ENCODE peak calls at places on chromosomes 13 and 19, in seven cellular contexts. One of them, this sample, is unnamed. For H3K4me1 and H3K9me3, the result is how much of the 10 kb centered on the place peaks cover.

GRCh38 chr13:36559388-36559787 is 114.4 kb upstream of the SERTM1 start:
- DNase-seq in colonic mucosa: no peak
- DNase-seq in tibial nerve: no peak
- DNase-seq in keratinocyte: no peak
- DNase-seq in psoas muscle: no peak
- DNase-seq in left ventricle myocardium inferior: no peak
- DNase-seq in stomach: no peak
- DNase-seq in this sample: no peak

GRCh38 chr19:49113762-49114629 is at the start of gene LIN7B:
- DNase-seq in colonic mucosa: peak
- DNase-seq in tibial nerve: no peak
- DNase-seq in keratinocyte: no peak
- DNase-seq in psoas muscle: peak
- DNase-seq in left ventricle myocardium inferior: peak
- DNase-seq in stomach: peak
- DNase-seq in this sample: peak

GRCh38 chr13:48527955-48528354 is 4.9 kb downstream of the RCBTB2 start:
- DNase-seq in colonic mucosa: no peak
- DNase-seq in tibial nerve: no peak
- DNase-seq in keratinocyte: no peak
- DNase-seq in psoas muscle: no peak
- DNase-seq in left ventricle myocardium inferior: no peak
- DNase-seq in stomach: no peak
- DNase-seq in this sample: no peak

GRCh38 chr19:19146865-19147264 is 8.6 kb upstream of the TMEM161A start:
- DNase-seq in colonic mucosa: no peak
- DNase-seq in tibial nerve: no peak
- DNase-seq in keratinocyte: no peak
- DNase-seq in psoas muscle: no peak
- DNase-seq in left ventricle myocardium inferior: no peak
- DNase-seq in stomach: no peak
- DNase-seq in this sample: no peak

GRCh38 chr19:4528843-4529242 is 6.2 kb downstream of the PLIN5 start:
- DNase-seq in colonic mucosa: no peak
- DNase-seq in tibial nerve: no peak
- DNase-seq in keratinocyte: no peak
- DNase-seq in psoas muscle: no peak
- DNase-seq in left ventricle myocardium inferior: no peak
- DNase-seq in stomach: no peak
- DNase-seq in this sample: no peak

GRCh38 chr13:22030321-22030720 is 359.4 kb downstream of the FGF9 start:
- DNase-seq in colonic mucosa: no peak
- DNase-seq in tibial nerve: no peak
- DNase-seq in keratinocyte: no peak
- DNase-seq in psoas muscle: no peak
- DNase-seq in left ventricle myocardium inferior: no peak
- DNase-seq in stomach: no peak
- DNase-seq in this sample: no peak

GRCh38 chr19:58003153-58003828 is 671 bp upstream of the ZNF606 start:
- DNase-seq in colonic mucosa: no peak
- DNase-seq in tibial nerve: no peak
- DNase-seq in keratinocyte: no peak
- DNase-seq in psoas muscle: no peak
- DNase-seq in left ventricle myocardium inferior: no peak
- DNase-seq in stomach: no peak
- DNase-seq in this sample: no peak

GRCh38 chr13:111943229-111943795 is 123.6 kb upstream of the SOX1 start:
- DNase-seq in colonic mucosa: no peak
- DNase-seq in tibial nerve: no peak
- DNase-seq in keratinocyte: no peak
- DNase-seq in psoas muscle: no peak
- DNase-seq in left ventricle myocardium inferior: no peak
- DNase-seq in stomach: peak
- DNase-seq in this sample: no peak

GRCh38 chr13:86445584-86446140 is 646.4 kb upstream of the SLITRK6 start:
- DNase-seq in colonic mucosa: no peak
- DNase-seq in tibial nerve: no peak
- DNase-seq in keratinocyte: no peak
- DNase-seq in psoas muscle: no peak
- DNase-seq in left ventricle myocardium inferior: no peak
- DNase-seq in stomach: no peak
- DNase-seq in this sample: no peak

GRCh38 chr19:43783636-43784035 is 2.9 kb upstream of the KCNN4 start:
- DNase-seq in colonic mucosa: no peak
- DNase-seq in tibial nerve: no peak
- DNase-seq in keratinocyte: no peak
- DNase-seq in psoas muscle: no peak
- DNase-seq in left ventricle myocardium inferior: no peak
- DNase-seq in stomach: no peak
- DNase-seq in this sample: no peak

GRCh38 chr19:4566402-4567051 is 7.0 kb upstream of the SEMA6B start:
- DNase-seq in colonic mucosa: no peak
- DNase-seq in tibial nerve: no peak
- DNase-seq in keratinocyte: no peak
- DNase-seq in psoas muscle: no peak
- DNase-seq in left ventricle myocardium inferior: no peak
- DNase-seq in stomach: no peak
- DNase-seq in this sample: no peak

GRCh38 chr13:100428966-100429365 is 159.6 kb downstream of the GGACT start:
- DNase-seq in colonic mucosa: no peak
- DNase-seq in tibial nerve: no peak
- DNase-seq in keratinocyte: no peak
- DNase-seq in psoas muscle: no peak
- DNase-seq in left ventricle myocardium inferior: no peak
- DNase-seq in stomach: no peak
- DNase-seq in this sample: no peak

GRCh38 chr13:93151277-93151676 is 75.3 kb upstream of the GPC6 start:
- DNase-seq in colonic mucosa: no peak
- DNase-seq in tibial nerve: no peak
- DNase-seq in keratinocyte: peak
- DNase-seq in psoas muscle: no peak
- DNase-seq in left ventricle myocardium inferior: no peak
- DNase-seq in stomach: no peak
- DNase-seq in this sample: no peak

GRCh38 chr19:38917921-38918491 is 6.0 kb upstream of the CCER2 start:
- DNase-seq in colonic mucosa: no peak
- DNase-seq in tibial nerve: no peak
- DNase-seq in keratinocyte: no peak
- DNase-seq in psoas muscle: no peak
- DNase-seq in left ventricle myocardium inferior: no peak
- DNase-seq in stomach: no peak
- DNase-seq in this sample: no peak

GRCh38 chr13:44867825-44868224 is 121.4 kb downstream of the NUFIP1 start:
- DNase-seq in colonic mucosa: no peak
- DNase-seq in tibial nerve: no peak
- DNase-seq in keratinocyte: no peak
- DNase-seq in psoas muscle: no peak
- DNase-seq in left ventricle myocardium inferior: no peak
- DNase-seq in stomach: no peak
- DNase-seq in this sample: no peak

GRCh38 chr19:8238251-8238650 is 29.1 kb downstream of the CERS4 start:
- DNase-seq in colonic mucosa: no peak
- DNase-seq in tibial nerve: no peak
- DNase-seq in keratinocyte: no peak
- DNase-seq in psoas muscle: no peak
- DNase-seq in left ventricle myocardium inferior: no peak
- DNase-seq in stomach: no peak
- DNase-seq in this sample: peak

GRCh38 chr19:426725-427445 is 17.9 kb upstream of the C2CD4C start:
- DNase-seq in colonic mucosa: no peak
- DNase-seq in tibial nerve: no peak
- DNase-seq in keratinocyte: no peak
- DNase-seq in psoas muscle: no peak
- DNase-seq in left ventricle myocardium inferior: no peak
- DNase-seq in stomach: no peak
- DNase-seq in this sample: no peak

GRCh38 chr19:50242586-50242985 is 39.2 kb downstream of the MYH14 start:
- DNase-seq in colonic mucosa: no peak
- DNase-seq in tibial nerve: no peak
- DNase-seq in keratinocyte: no peak
- DNase-seq in psoas muscle: no peak
- DNase-seq in left ventricle myocardium inferior: no peak
- DNase-seq in stomach: no peak
- DNase-seq in this sample: no peak

GRCh38 chr19:55005684-55006488 is 32.2 kb downstream of the GP6 start:
- DNase-seq in colonic mucosa: peak
- DNase-seq in tibial nerve: no peak
- DNase-seq in keratinocyte: no peak
- DNase-seq in psoas muscle: no peak
- DNase-seq in left ventricle myocardium inferior: no peak
- DNase-seq in stomach: no peak
- DNase-seq in this sample: no peak

GRCh38 chr13:59527500-59527899 is 636.2 kb downstream of the DIAPH3 start:
- DNase-seq in colonic mucosa: no peak
- DNase-seq in tibial nerve: no peak
- DNase-seq in keratinocyte: no peak
- DNase-seq in psoas muscle: no peak
- DNase-seq in left ventricle myocardium inferior: no peak
- DNase-seq in stomach: no peak
- DNase-seq in this sample: no peak

GRCh38 chr19:9848060-9848459 is 12.9 kb downstream of the PIN1 start:
- DNase-seq in colonic mucosa: no peak
- DNase-seq in tibial nerve: no peak
- DNase-seq in keratinocyte: no peak
- DNase-seq in psoas muscle: no peak
- DNase-seq in left ventricle myocardium inferior: no peak
- DNase-seq in stomach: no peak
- DNase-seq in this sample: no peak

GRCh38 chr13:86862137-86862536 is 809.0 kb upstream of the SLITRK5 start:
- DNase-seq in colonic mucosa: no peak
- DNase-seq in tibial nerve: no peak
- DNase-seq in keratinocyte: no peak
- DNase-seq in psoas muscle: no peak
- DNase-seq in left ventricle myocardium inferior: no peak
- DNase-seq in stomach: no peak
- DNase-seq in this sample: no peak

GRCh38 chr13:24033527-24034302 is 126.8 kb upstream of the SPATA13 start:
- DNase-seq in colonic mucosa: no peak
- DNase-seq in tibial nerve: no peak
- DNase-seq in keratinocyte: no peak
- DNase-seq in psoas muscle: no peak
- DNase-seq in left ventricle myocardium inferior: no peak
- DNase-seq in stomach: no peak
- DNase-seq in this sample: no peak

DNA sequence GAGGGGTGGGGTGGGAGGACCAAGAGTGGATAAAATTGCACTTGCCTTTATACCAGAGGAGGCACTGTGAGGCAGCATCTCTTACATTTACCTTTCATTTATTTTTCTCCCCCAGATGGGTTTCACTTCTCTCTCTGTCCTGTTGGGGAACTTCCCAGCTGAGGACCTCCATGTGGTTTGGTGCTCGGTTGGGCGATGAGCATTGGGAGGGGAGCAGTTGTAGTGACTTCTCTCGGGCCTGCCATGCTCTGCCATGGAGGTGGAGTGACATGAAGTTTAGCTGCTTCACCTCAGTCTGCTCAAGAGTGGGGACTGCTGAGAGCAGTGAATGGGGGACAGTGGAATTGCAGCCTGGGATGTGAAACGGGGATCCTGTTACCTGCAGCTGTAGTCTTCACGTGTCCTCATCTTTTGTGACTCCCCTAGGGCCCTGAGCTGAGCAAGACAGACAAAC is 23.1 kb upstream of the CXCL17 start:
- DNase-seq in colonic mucosa: no peak
- DNase-seq in tibial nerve: no peak
- DNase-seq in keratinocyte: no peak
- DNase-seq in psoas muscle: no peak
- DNase-seq in left ventricle myocardium inferior: no peak
- DNase-seq in stomach: no peak
- DNase-seq in this sample: no peak
- H3K4me1 ChIP-seq in colonic mucosa: under half
- H3K4me1 ChIP-seq in tibial nerve: under half
- H3K4me1 ChIP-seq in keratinocyte: under half
- H3K4me1 ChIP-seq in psoas muscle: under half
- H3K4me1 ChIP-seq in left ventricle myocardium inferior: under half
- H3K4me1 ChIP-seq in stomach: under half
- H3K4me1 ChIP-seq in this sample: under half

DNA sequence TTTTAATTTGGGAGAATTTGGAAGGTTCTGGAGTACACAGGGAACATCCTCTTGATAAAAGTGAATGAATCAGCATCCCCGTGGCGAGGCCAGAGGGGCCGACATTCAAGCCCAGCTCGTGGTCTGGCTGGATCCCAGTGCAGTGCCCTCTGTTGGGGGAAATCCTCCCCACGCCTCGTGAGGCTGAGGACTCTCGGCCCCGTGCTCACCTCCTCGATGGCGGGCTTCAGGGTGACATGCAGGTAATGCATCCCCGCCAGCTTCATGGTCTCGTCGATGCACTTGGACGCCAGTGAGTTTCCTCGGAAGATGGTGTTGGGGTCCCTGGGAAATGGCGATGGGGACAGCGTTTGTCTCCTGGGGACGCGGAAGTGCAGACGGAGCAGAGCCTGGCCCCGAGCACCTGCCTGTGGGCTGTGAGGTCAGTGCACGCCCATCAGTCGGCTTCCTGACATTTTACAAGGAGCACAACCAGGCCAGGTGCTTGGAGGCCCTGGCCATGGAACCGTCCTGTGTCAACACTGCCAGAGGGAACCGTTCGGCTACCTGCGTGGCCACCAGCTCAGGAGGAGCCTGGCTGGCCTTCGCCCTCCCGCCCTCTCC is 43.3 kb upstream of the C13orf46 start:
- DNase-seq in colonic mucosa: no peak
- DNase-seq in tibial nerve: no peak
- DNase-seq in keratinocyte: no peak
- DNase-seq in psoas muscle: peak
- DNase-seq in left ventricle myocardium inferior: no peak
- DNase-seq in stomach: no peak
- DNase-seq in this sample: peak
- TF ChIP-seq CTCF in colonic mucosa: no peak
- TF ChIP-seq CTCF in tibial nerve: no peak
- TF ChIP-seq CTCF in keratinocyte: peak
- TF ChIP-seq CTCF in psoas muscle: no peak
- TF ChIP-seq CTCF in left ventricle myocardium inferior: no peak
- TF ChIP-seq CTCF in stomach: no peak
- TF ChIP-seq CTCF in this sample: no peak

DNA sequence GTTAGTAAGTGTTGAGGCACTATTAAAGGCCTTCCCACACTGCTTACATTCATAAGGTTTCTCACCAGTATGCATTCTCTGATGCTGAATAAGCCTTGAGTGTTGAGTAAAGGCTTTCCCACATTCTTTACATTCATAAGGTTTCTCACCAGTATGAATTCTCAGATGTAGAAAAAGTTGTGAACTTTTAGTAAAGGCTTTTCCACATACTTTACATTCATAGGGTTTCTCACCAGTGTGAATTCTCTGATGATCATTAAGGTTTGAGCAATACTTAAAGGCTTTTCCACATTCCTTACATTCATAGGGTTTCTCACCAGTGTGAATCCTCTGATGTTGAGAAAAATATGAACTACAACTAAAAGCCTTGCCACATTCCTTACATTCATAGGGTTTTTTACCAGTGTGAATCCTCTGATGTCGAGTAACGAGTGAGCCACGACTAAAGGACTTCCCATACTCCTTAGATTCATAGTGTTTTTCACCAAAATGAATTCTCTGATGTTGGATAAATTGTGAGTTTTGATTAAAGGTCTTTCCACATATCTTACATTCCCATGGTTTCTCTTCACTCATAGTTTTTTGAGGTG is 24.2 kb downstream of the ZNF829 start:
- DNase-seq in colonic mucosa: no peak
- DNase-seq in tibial nerve: no peak
- DNase-seq in keratinocyte: no peak
- DNase-seq in psoas muscle: no peak
- DNase-seq in left ventricle myocardium inferior: no peak
- DNase-seq in stomach: no peak
- DNase-seq in this sample: no peak
- H3K9me3 ChIP-seq in colonic mucosa: under half
- H3K9me3 ChIP-seq in tibial nerve: under half
- H3K9me3 ChIP-seq in keratinocyte: under half
- H3K9me3 ChIP-seq in psoas muscle: half or more
- H3K9me3 ChIP-seq in left ventricle myocardium inferior: half or more
- H3K9me3 ChIP-seq in stomach: half or more
- H3K9me3 ChIP-seq in this sample: under half

GRCh38 chr13:39450176-39450575 is 152.8 kb downstream of the LHFPL6 start:
- DNase-seq in colonic mucosa: no peak
- DNase-seq in tibial nerve: no peak
- DNase-seq in keratinocyte: no peak
- DNase-seq in psoas muscle: no peak
- DNase-seq in left ventricle myocardium inferior: no peak
- DNase-seq in stomach: no peak
- DNase-seq in this sample: no peak
- H3K4me1 ChIP-seq in colonic mucosa: under half
- H3K4me1 ChIP-seq in tibial nerve: under half
- H3K4me1 ChIP-seq in keratinocyte: under half
- H3K4me1 ChIP-seq in psoas muscle: under half
- H3K4me1 ChIP-seq in left ventricle myocardium inferior: half or more
- H3K4me1 ChIP-seq in stomach: under half
- H3K4me1 ChIP-seq in this sample: under half

This sample was measured in pancreas.